ENCODE peak calls at places on chromosomes 6 and 20, in ten cellular contexts. N is AG08396, A is sigmoid colon, K is DMS79 treated with DMSO at 0.1 percent for 48 hours, R is transverse colon, D is SJSA1, O is D341Med, H is C1 segment of cervical spinal cord, V is NCI-H460, L is substantia nigra. I is an unnamed sample.

GRCh38 chr6:159823953-159824352 is 23.9 kb downstream of the PNLDC1 start:
- DNase-seq in N (no peak), A (no peak), K (no peak), R (no peak), D (no peak), O (no peak), H (no peak), V (no peak), L (no peak), I (no peak)

GRCh38 chr20:24194133-24194532 is 205.6 kb upstream of the GGTLC1 start:
- DNase-seq in N (no peak), A (no peak), K (no peak), R (no peak), D (no peak), O (no peak), H (no peak), V (no peak), L (no peak), I (no peak)

GRCh38 chr20:15928946-15929345 is 644.3 kb downstream of the KIF16B start:
- DNase-seq in N (no peak), A (no peak), K (no peak), R (no peak), D (no peak), O (no peak), H (no peak), V (no peak), L (no peak), I (no peak)

GRCh38 chr6:160972111-160972510 is 19.5 kb upstream of the MAP3K4 start:
- DNase-seq in N (peak), A (no peak), K (no peak), R (no peak), D (peak), O (no peak), H (no peak), V (no peak), L (no peak), I (no peak)

GRCh38 chr6:106829451-106829850 is 145.1 kb downstream of the CD24 start:
- DNase-seq in N (no peak), A (no peak), K (no peak), R (no peak), D (no peak), O (no peak), H (no peak), V (no peak), L (no peak), I (no peak)

GRCh38 chr6:45504947-45505346 is 127.2 kb upstream of the SUPT3H start:
- DNase-seq in N (peak), A (no peak), K (peak), R (no peak), D (peak), O (no peak), H (no peak), V (no peak), L (no peak), I (no peak)

GRCh38 chr20:62427172-62428007 is at the start of gene RBBP8NL:
- DNase-seq in N (no peak), A (no peak), K (peak), R (peak), D (no peak), O (no peak), H (no peak), V (no peak), L (no peak), I (no peak)

GRCh38 chr6:34526241-34526972 is 29.7 kb downstream of the SPDEF start:
- DNase-seq in N (no peak), A (no peak), K (no peak), R (no peak), D (no peak), O (no peak), H (no peak), V (no peak), L (no peak), I (no peak)